ENCODE peak calls at places on chromosome X, in nine cellular contexts. D is neural progenitor cell, E is PC-3, N is IMR-90, J is fibroblast of lung, F is lung, S is astrocyte, W is uterus, O is heart right ventricle. T is an unnamed sample.

GRCh38 chrX:53435997-53436396 is 1.8 kb upstream of the HSD17B10 start:
- DNase-seq in D (peak; percentile 77), N (peak; percentile 67), F (peak; percentile 65), S (peak; percentile 47), O (peak; percentile 26), J (peak; percentile 64), W (peak; percentile 62), E (peak; percentile 77), T (peak; percentile 74)

GRCh38 chrX:93932471-93933220 is 258.6 kb downstream of the FAM133A start:
- DNase-seq in S (no peak), O (no peak), J (no peak), W (no peak), N (no peak), F (no peak), E (peak; percentile 25), D (no peak), T (no peak)

GRCh38 chrX:116756960-116757359 is 294.2 kb upstream of the CT83 start:
- DNase-seq in W (no peak), O (no peak), J (no peak), F (no peak), S (no peak), D (no peak), E (no peak), N (no peak), T (no peak)

GRCh38 chrX:129932792-129933321 is 26.9 kb downstream of the UTP14A start:
- DNase-seq in D (peak; percentile 62), S (no peak), N (no peak), O (peak; percentile 32), F (no peak), E (peak; percentile 7), W (no peak), J (no peak), T (peak; percentile 10)

GRCh38 chrX:15167826-15168225 is 102.1 kb downstream of the ASB9 start:
- DNase-seq in N (no peak), W (no peak), E (no peak), D (no peak), O (no peak), F (no peak), J (no peak), S (no peak), T (no peak)

GRCh38 chrX:154797006-154797405 is 8.3 kb downstream of the MPP1 start:
- DNase-seq in N (no peak), S (peak; percentile 19), F (no peak), J (no peak), D (no peak), W (no peak), O (no peak), E (peak; percentile 20), T (no peak)

GRCh38 chrX:74248889-74249288 is 55.1 kb upstream of the ZCCHC13 start:
- DNase-seq in F (no peak), J (peak; percentile 50), W (no peak), D (peak; percentile 9), O (no peak), E (no peak), S (no peak), N (no peak), T (no peak)

GRCh38 chrX:115592997-115593734 is 32.2 kb downstream of the PLS3 start:
- DNase-seq in N (peak; percentile 56), W (no peak), F (no peak), E (peak; percentile 63), J (peak; percentile 48), O (no peak), S (peak; percentile 56), D (no peak), T (no peak)

GRCh38 chrX:31499120-31499519 is 427.3 kb upstream of the FTHL17 start:
- DNase-seq in W (no peak), F (no peak), J (peak; percentile 60), D (peak; percentile 7), E (no peak), N (peak; percentile 42), O (no peak), S (peak; percentile 66), T (no peak)

DNA sequence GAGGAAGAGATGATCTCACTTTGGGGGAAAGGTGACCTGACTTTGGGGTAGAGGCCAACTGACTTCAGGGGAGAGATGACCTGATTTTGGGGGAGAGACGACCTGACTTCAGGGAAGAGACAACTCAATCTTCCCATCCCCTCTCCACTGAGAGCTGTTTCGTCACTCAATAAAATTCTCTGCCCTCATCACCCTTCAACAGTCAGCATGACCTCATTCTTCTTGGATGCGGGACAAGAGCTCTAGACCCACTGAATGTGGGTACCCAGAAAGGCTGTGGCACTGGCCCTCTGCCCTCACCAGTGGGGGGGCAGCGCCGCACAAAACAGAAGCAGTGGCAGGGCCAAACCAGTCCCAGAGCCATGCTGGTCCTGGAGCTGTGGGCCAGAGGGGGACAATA is 34.6 kb downstream of the ATXN3L start:
- DNase-seq in E (no peak), F (no peak), O (no peak), W (no peak), J (no peak), N (no peak), S (no peak), D (no peak), T (no peak)
- H3K4me1 ChIP-seq in E (peaks cover 8% of the 10 kb centered on the region), F (peaks cover 2% of the 10 kb centered on the region), O (no peaks in the 10 kb centered on the region), W (no peaks in the 10 kb centered on the region), J (peaks cover 6% of the 10 kb centered on the region), N (peaks cover 11% of the 10 kb centered on the region), S (peaks cover 24% of the 10 kb centered on the region), D (peaks cover 35% of the 10 kb centered on the region), T (no peaks in the 10 kb centered on the region)

GRCh38 chrX:50941638-50942037 is 31.1 kb downstream of the BMP15 start:
- DNase-seq in W (no peak), E (peak; percentile 3), J (no peak), S (no peak), D (peak; percentile 49), O (no peak), N (no peak), F (no peak), T (peak; percentile 10)
- TF ChIP-seq CTCF in W (no peak), E (peak; percentile 51), J (peak; percentile 14), S (no peak), D (peak; percentile 57), O (peak; percentile 11), N (peak; percentile 29), F (no peak), T (no peak)

GRCh38 chrX:2708016-2708415 is 16.9 kb downstream of the CD99 start:
- DNase-seq in O (no peak), S (no peak), D (no peak), N (no peak), E (peak; percentile 13), J (no peak), W (no peak), F (no peak), T (no peak)

GRCh38 chrX:2707334-2707760 is 16.3 kb downstream of the CD99 start:
- DNase-seq in O (peak; percentile 34), E (peak; percentile 94), N (peak; percentile 95), W (no peak), F (peak; percentile 55), J (peak; percentile 86), D (peak; percentile 61), S (peak; percentile 70), T (no peak)

GRCh38 chrX:2710496-2710895 is 19.4 kb downstream of the CD99 start:
- DNase-seq in N (no peak), O (no peak), D (peak; percentile 45), W (no peak), J (no peak), S (no peak), E (peak; percentile 74), F (no peak), T (no peak)

GRCh38 chrX:2710041-2710471 is 19.0 kb downstream of the CD99 start:
- DNase-seq in D (no peak), O (no peak), J (peak; percentile 74), F (no peak), E (peak; percentile 76), N (peak; percentile 88), S (peak; percentile 67), W (no peak), T (no peak)

DNA sequence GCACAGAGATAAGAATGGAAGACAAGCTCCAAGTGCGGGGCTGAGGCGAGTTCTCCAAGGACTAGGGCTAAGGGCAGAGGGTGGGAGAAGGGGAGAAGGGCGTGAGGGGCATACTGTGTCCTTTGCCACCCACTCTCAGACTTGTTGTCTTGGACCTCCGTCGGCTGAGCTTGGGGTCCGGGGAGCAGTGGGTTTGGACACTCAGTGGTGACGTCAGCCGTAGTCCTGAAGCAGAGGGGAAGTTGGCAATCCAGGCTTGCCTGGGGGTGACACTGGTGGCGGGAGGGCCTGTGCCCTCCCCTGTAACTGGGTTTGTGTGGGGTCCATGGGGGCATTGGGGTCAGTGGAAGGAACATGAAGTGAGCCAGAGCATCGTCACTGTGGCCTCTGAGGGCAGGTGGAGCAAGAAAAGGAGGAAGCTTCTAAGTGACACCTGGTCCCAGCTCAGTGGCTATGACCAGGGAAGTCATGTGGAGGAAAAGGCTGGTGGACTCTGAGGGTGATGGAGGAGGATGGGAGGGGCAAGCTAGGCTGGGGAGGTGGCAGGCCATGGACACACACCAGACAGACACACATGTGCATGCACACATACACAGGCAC is 17.6 kb downstream of the CD99 start:
- DNase-seq in D (no peak), N (no peak), S (no peak), F (no peak), O (no peak), W (no peak), E (no peak), J (no peak), T (no peak)
- H3K4me3 ChIP-seq in D (no peak overlapping the region), N (no peak overlapping the region), S (no peak overlapping the region), F (no peak overlapping the region), O (no peak overlapping the region), W (no peak overlapping the region), E (no peak overlapping the region), J (no peak overlapping the region), T (no peak overlapping the region)

GRCh38 chrX:119638725-119639471 is 32.7 kb upstream of the NKRF start:
- DNase-seq in N (peak; percentile 6), W (no peak), D (no peak), E (peak; percentile 3), J (no peak), F (no peak), O (no peak), S (no peak), T (no peak)
- H3K4me1 ChIP-seq in N (no peaks in the 10 kb centered on the region), W (no peaks in the 10 kb centered on the region), D (no peaks in the 10 kb centered on the region), E (no peaks in the 10 kb centered on the region), J (no peaks in the 10 kb centered on the region), F (no peaks in the 10 kb centered on the region), O (no peaks in the 10 kb centered on the region), S (no peaks in the 10 kb centered on the region), T (no peaks in the 10 kb centered on the region)

DNA sequence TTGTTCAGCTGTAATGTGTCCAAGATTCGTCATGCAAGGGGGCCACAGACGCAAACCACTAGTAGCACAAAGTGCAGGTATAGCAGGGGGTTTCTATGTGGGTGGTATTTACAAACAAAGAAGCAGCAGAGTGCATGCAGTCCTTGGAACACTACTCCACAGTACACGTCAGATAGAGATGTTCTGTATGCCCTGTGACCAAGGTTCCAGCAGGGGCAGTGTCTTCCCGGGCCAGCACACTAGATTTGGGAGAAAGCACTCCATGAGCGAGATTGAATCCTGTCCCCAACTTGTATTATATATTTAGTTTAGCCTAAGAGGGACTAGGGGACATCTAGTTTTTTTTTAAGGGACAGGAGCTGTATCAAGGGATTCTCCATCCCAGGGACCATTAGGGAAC is 54.4 kb upstream of the ESX1 start:
- DNase-seq in D (peak; percentile 17), J (no peak), W (no peak), O (no peak), F (no peak), E (peak; percentile 26), S (no peak), N (no peak), T (no peak)
- TF ChIP-seq CTCF in D (peak; percentile 29), J (no peak), W (no peak), O (no peak), F (no peak), E (peak; percentile 50), S (peak; percentile 21), N (no peak), T (no peak)

T was measured in pancreas.